ENCODE peak calls at places on chromosomes 1 and 21, in six cellular contexts. One of them, this sample, is unnamed. For H3K4me1, the result is how much of the 10 kb centered on the place peaks cover.

GRCh38 chr1:89938171-89939055 is 56.5 kb upstream of the ZNF326 start:
- DNase-seq in small intestine: no peak
- DNase-seq in Peyer's patch: no peak
- DNase-seq in Panc1: no peak
- DNase-seq in H9: no peak
- DNase-seq in tibial artery: no peak
- DNase-seq in this sample: no peak

GRCh38 chr1:55129194-55129728 is 85.9 kb downstream of the USP24 start:
- DNase-seq in small intestine: no peak
- DNase-seq in Peyer's patch: no peak
- DNase-seq in Panc1: no peak
- DNase-seq in H9: no peak
- DNase-seq in tibial artery: peak
- DNase-seq in this sample: no peak

GRCh38 chr1:116066868-116067563 is 44.2 kb upstream of the MAB21L3 start:
- DNase-seq in small intestine: no peak
- DNase-seq in Peyer's patch: no peak
- DNase-seq in Panc1: no peak
- DNase-seq in H9: no peak
- DNase-seq in tibial artery: no peak
- DNase-seq in this sample: no peak

GRCh38 chr1:8070381-8070811 is 44.3 kb upstream of the ERRFI1 start:
- DNase-seq in small intestine: peak
- DNase-seq in Peyer's patch: no peak
- DNase-seq in Panc1: no peak
- DNase-seq in H9: no peak
- DNase-seq in tibial artery: no peak
- DNase-seq in this sample: peak

GRCh38 chr1:207941664-207942063 is 30.7 kb upstream of the CD34 start:
- DNase-seq in small intestine: no peak
- DNase-seq in Peyer's patch: peak
- DNase-seq in Panc1: no peak
- DNase-seq in H9: no peak
- DNase-seq in tibial artery: peak
- DNase-seq in this sample: peak

GRCh38 chr1:119748040-119748439 is 20.7 kb downstream of the HMGCS2 start:
- DNase-seq in small intestine: no peak
- DNase-seq in Peyer's patch: no peak
- DNase-seq in Panc1: no peak
- DNase-seq in H9: no peak
- DNase-seq in tibial artery: no peak
- DNase-seq in this sample: no peak

GRCh38 chr21:41927727-41928409 is 25.9 kb downstream of the C2CD2 start:
- DNase-seq in small intestine: no peak
- DNase-seq in Peyer's patch: no peak
- DNase-seq in Panc1: no peak
- DNase-seq in H9: no peak
- DNase-seq in tibial artery: no peak
- DNase-seq in this sample: no peak

GRCh38 chr1:29498126-29499100 is 262.1 kb downstream of the PTPRU start:
- DNase-seq in small intestine: no peak
- DNase-seq in Peyer's patch: no peak
- DNase-seq in Panc1: no peak
- DNase-seq in H9: peak
- DNase-seq in tibial artery: no peak
- DNase-seq in this sample: no peak

GRCh38 chr1:37814257-37814656 is 6.2 kb upstream of the YRDC start:
- DNase-seq in small intestine: no peak
- DNase-seq in Peyer's patch: no peak
- DNase-seq in Panc1: no peak
- DNase-seq in H9: no peak
- DNase-seq in tibial artery: no peak
- DNase-seq in this sample: no peak

GRCh38 chr1:88562991-88563390 is 121.1 kb upstream of the PKN2 start:
- DNase-seq in small intestine: no peak
- DNase-seq in Peyer's patch: no peak
- DNase-seq in Panc1: no peak
- DNase-seq in H9: no peak
- DNase-seq in tibial artery: no peak
- DNase-seq in this sample: no peak

GRCh38 chr1:206681359-206681758 is 3.3 kb upstream of the MAPKAPK2 start:
- DNase-seq in small intestine: no peak
- DNase-seq in Peyer's patch: no peak
- DNase-seq in Panc1: no peak
- DNase-seq in H9: no peak
- DNase-seq in tibial artery: no peak
- DNase-seq in this sample: no peak
- H3K4me1 ChIP-seq in small intestine: under half
- H3K4me1 ChIP-seq in Peyer's patch: under half
- H3K4me1 ChIP-seq in Panc1: under half
- H3K4me1 ChIP-seq in H9: under half
- H3K4me1 ChIP-seq in tibial artery: under half
- H3K4me1 ChIP-seq in this sample: under half

GRCh38 chr1:18956189-18957135 is at the start of gene IFFO2:
- DNase-seq in small intestine: peak
- DNase-seq in Peyer's patch: peak
- DNase-seq in Panc1: peak
- DNase-seq in H9: peak
- DNase-seq in tibial artery: peak
- DNase-seq in this sample: peak

GRCh38 chr1:18955116-18955441 is 1.4 kb downstream of the IFFO2 start:
- DNase-seq in small intestine: no peak
- DNase-seq in Peyer's patch: no peak
- DNase-seq in Panc1: no peak
- DNase-seq in H9: no peak
- DNase-seq in tibial artery: no peak
- DNase-seq in this sample: no peak

GRCh38 chr1:18954270-18955071 is 2.0 kb downstream of the IFFO2 start:
- DNase-seq in small intestine: no peak
- DNase-seq in Peyer's patch: no peak
- DNase-seq in Panc1: no peak
- DNase-seq in H9: no peak
- DNase-seq in tibial artery: no peak
- DNase-seq in this sample: no peak

GRCh38 chr1:18957136-18957521 is 653 bp upstream of the IFFO2 start:
- DNase-seq in small intestine: no peak
- DNase-seq in Peyer's patch: no peak
- DNase-seq in Panc1: no peak
- DNase-seq in H9: peak
- DNase-seq in tibial artery: no peak
- DNase-seq in this sample: no peak

DNA sequence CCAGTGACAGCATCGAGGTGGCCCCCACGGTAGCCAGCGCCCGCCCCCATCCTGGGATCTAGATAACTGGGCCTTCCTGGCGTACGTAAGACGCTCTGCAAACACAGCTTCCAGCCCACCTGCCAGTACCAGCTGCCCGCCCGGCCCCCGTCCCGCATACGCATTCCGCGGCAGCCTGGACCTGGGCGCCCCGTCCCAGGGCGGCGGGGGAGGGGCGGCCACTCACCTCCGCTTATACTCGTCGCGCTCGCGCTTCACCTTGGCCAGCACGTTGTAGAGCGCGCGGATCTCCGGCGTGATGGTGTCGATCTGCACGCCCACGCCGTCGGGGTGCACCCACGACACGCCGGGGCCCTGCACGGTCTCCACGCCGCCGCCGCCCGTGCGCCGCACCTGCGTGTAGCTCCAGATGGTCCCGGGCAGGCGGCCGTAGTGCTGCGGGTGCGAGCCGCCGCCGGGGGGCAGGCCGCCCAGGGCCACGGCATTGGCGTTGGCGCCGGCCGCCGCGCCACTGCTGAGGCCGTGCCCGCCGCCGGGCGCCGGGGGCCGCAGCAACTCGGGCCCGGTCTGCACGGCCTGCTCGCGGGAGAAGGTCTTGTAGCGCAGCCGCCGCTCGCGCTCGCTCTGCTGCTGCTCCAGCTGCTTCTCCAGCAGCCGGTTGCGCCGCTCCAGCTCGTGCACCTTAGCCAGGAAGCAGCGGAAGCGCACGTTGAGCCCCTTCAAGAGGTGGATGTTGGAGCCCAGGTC is 861 bp downstream of the IFFO2 start:
- DNase-seq in small intestine: peak
- DNase-seq in Peyer's patch: peak
- DNase-seq in Panc1: no peak
- DNase-seq in H9: peak
- DNase-seq in tibial artery: no peak
- DNase-seq in this sample: no peak
- H3K4me1 ChIP-seq in small intestine: under half
- H3K4me1 ChIP-seq in Peyer's patch: under half
- H3K4me1 ChIP-seq in Panc1: under half
- H3K4me1 ChIP-seq in H9: under half
- H3K4me1 ChIP-seq in tibial artery: under half
- H3K4me1 ChIP-seq in this sample: under half

DNA sequence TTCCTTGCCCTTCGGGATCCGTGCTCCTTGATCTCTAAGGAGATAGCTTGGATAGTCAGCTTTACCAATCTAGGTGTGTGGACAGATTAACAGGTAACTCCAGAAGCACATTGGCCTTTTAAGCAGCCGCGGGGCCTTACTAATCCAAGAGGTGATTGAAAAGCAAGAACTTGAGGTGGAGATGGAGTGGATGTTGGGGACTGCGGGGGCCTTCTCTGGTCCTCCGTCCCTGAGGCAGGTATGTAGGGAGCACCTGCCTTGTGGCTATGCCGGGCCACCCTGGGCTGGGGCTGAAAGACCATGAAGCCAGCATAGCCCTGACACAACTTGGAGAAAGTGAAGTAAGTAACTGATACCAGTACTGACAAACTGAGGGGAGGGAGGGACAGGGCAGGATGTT is 10.6 kb downstream of the SOX13 start:
- DNase-seq in small intestine: no peak
- DNase-seq in Peyer's patch: no peak
- DNase-seq in Panc1: no peak
- DNase-seq in H9: no peak
- DNase-seq in tibial artery: no peak
- DNase-seq in this sample: no peak
- H3K4me1 ChIP-seq in small intestine: under half
- H3K4me1 ChIP-seq in Peyer's patch: half or more
- H3K4me1 ChIP-seq in Panc1: half or more
- H3K4me1 ChIP-seq in H9: under half
- H3K4me1 ChIP-seq in tibial artery: under half
- H3K4me1 ChIP-seq in this sample: under half

GRCh38 chr1:229768232-229768631 is 142.2 kb downstream of the URB2 start:
- DNase-seq in small intestine: no peak
- DNase-seq in Peyer's patch: no peak
- DNase-seq in Panc1: no peak
- DNase-seq in H9: no peak
- DNase-seq in tibial artery: no peak
- DNase-seq in this sample: no peak
- H3K4me1 ChIP-seq in small intestine: under half
- H3K4me1 ChIP-seq in Peyer's patch: under half
- H3K4me1 ChIP-seq in Panc1: under half
- H3K4me1 ChIP-seq in H9: under half
- H3K4me1 ChIP-seq in tibial artery: under half
- H3K4me1 ChIP-seq in this sample: under half

This sample was measured in lung.